ENCODE peak calls at places on chromosome 9, in six cellular contexts. One of them, this sample, is unnamed.

GRCh38 chr9:77569335-77569734 is 78.8 kb downstream of the GNA14 start:
- DNase-seq in H1: no peak
- DNase-seq in upper lobe of left lung: no peak
- DNase-seq in hepatocyte: no peak
- DNase-seq in neural progenitor cell: no peak
- DNase-seq in left ventricle myocardium inferior: no peak
- DNase-seq in this sample: no peak

GRCh38 chr9:110994771-110995241 is 43.5 kb downstream of the LPAR1 start:
- DNase-seq in H1: no peak
- DNase-seq in left ventricle myocardium inferior: no peak
- DNase-seq in hepatocyte: no peak
- DNase-seq in neural progenitor cell: no peak
- DNase-seq in upper lobe of left lung: no peak
- DNase-seq in this sample: no peak

GRCh38 chr9:112605518-112605917 is 112.4 kb downstream of the INIP start:
- DNase-seq in neural progenitor cell: no peak
- DNase-seq in hepatocyte: no peak
- DNase-seq in upper lobe of left lung: no peak
- DNase-seq in H1: no peak
- DNase-seq in left ventricle myocardium inferior: no peak
- DNase-seq in this sample: no peak

GRCh38 chr9:36632892-36633291 is 60.2 kb downstream of the MELK start:
- DNase-seq in upper lobe of left lung: no peak
- DNase-seq in H1: no peak
- DNase-seq in neural progenitor cell: peak; percentile 17
- DNase-seq in hepatocyte: peak; percentile 40
- DNase-seq in left ventricle myocardium inferior: no peak
- DNase-seq in this sample: no peak

GRCh38 chr9:137370865-137371520 is 52.0 kb downstream of the EXD3 start:
- DNase-seq in upper lobe of left lung: peak; percentile 13
- DNase-seq in hepatocyte: no peak
- DNase-seq in left ventricle myocardium inferior: no peak
- DNase-seq in neural progenitor cell: peak; percentile 98
- DNase-seq in H1: peak; percentile 56
- DNase-seq in this sample: peak; percentile 7

GRCh38 chr9:125747053-125747764 is at the start of gene PBX3:
- DNase-seq in left ventricle myocardium inferior: peak; percentile 62
- DNase-seq in hepatocyte: peak; percentile 80
- DNase-seq in neural progenitor cell: peak; percentile 86
- DNase-seq in H1: peak; percentile 66
- DNase-seq in upper lobe of left lung: peak; percentile 57
- DNase-seq in this sample: peak; percentile 75

GRCh38 chr9:137379761-137380161 is 43.2 kb downstream of the EXD3 start:
- DNase-seq in H1: no peak
- DNase-seq in hepatocyte: no peak
- DNase-seq in upper lobe of left lung: no peak
- DNase-seq in left ventricle myocardium inferior: no peak
- DNase-seq in neural progenitor cell: no peak
- DNase-seq in this sample: peak; percentile 9

GRCh38 chr9:106052735-106053134 is 358.4 kb downstream of the TMEM38B start:
- DNase-seq in upper lobe of left lung: no peak
- DNase-seq in left ventricle myocardium inferior: no peak
- DNase-seq in neural progenitor cell: no peak
- DNase-seq in H1: no peak
- DNase-seq in hepatocyte: no peak
- DNase-seq in this sample: no peak

GRCh38 chr9:126411948-126412284 is 85.3 kb downstream of the MVB12B start:
- DNase-seq in hepatocyte: no peak
- DNase-seq in neural progenitor cell: no peak
- DNase-seq in upper lobe of left lung: no peak
- DNase-seq in H1: no peak
- DNase-seq in left ventricle myocardium inferior: no peak
- DNase-seq in this sample: no peak

GRCh38 chr9:126614088-126614454 is 343 bp downstream of the LMX1B start:
- DNase-seq in left ventricle myocardium inferior: no peak
- DNase-seq in hepatocyte: no peak
- DNase-seq in neural progenitor cell: peak; percentile 81
- DNase-seq in H1: no peak
- DNase-seq in upper lobe of left lung: no peak
- DNase-seq in this sample: no peak

GRCh38 chr9:73050887-73051550 is 98.2 kb upstream of the ALDH1A1 start:
- DNase-seq in H1: no peak
- DNase-seq in neural progenitor cell: peak; percentile 58
- DNase-seq in left ventricle myocardium inferior: peak; percentile 16
- DNase-seq in hepatocyte: peak; percentile 31
- DNase-seq in upper lobe of left lung: no peak
- DNase-seq in this sample: no peak

GRCh38 chr9:74770508-74771261 is 117.0 kb downstream of the TRPM6 start:
- DNase-seq in H1: peak; percentile 91
- DNase-seq in neural progenitor cell: peak; percentile 49
- DNase-seq in left ventricle myocardium inferior: no peak
- DNase-seq in upper lobe of left lung: no peak
- DNase-seq in hepatocyte: peak; percentile 35
- DNase-seq in this sample: no peak

GRCh38 chr9:33287087-33287490 is 3.2 kb upstream of the NFX1 start:
- DNase-seq in neural progenitor cell: peak; percentile 65
- DNase-seq in upper lobe of left lung: peak; percentile 44
- DNase-seq in left ventricle myocardium inferior: no peak
- DNase-seq in hepatocyte: peak; percentile 81
- DNase-seq in H1: peak; percentile 43
- DNase-seq in this sample: no peak

GRCh38 chr9:37405764-37406380 is 16.6 kb upstream of the GRHPR start:
- DNase-seq in neural progenitor cell: no peak
- DNase-seq in upper lobe of left lung: no peak
- DNase-seq in left ventricle myocardium inferior: no peak
- DNase-seq in H1: no peak
- DNase-seq in hepatocyte: no peak
- DNase-seq in this sample: no peak

GRCh38 chr9:35313911-35314310 is 152.1 kb downstream of the UNC13B start:
- DNase-seq in upper lobe of left lung: no peak
- DNase-seq in left ventricle myocardium inferior: no peak
- DNase-seq in H1: no peak
- DNase-seq in neural progenitor cell: no peak
- DNase-seq in hepatocyte: no peak
- DNase-seq in this sample: no peak

GRCh38 chr9:19757745-19758144 is 31.1 kb downstream of the SLC24A2 start:
- DNase-seq in H1: no peak
- DNase-seq in upper lobe of left lung: no peak
- DNase-seq in left ventricle myocardium inferior: no peak
- DNase-seq in hepatocyte: no peak
- DNase-seq in neural progenitor cell: no peak
- DNase-seq in this sample: no peak

GRCh38 chr9:76441551-76442322 is 17.2 kb upstream of the GCNT1 start:
- DNase-seq in hepatocyte: no peak
- DNase-seq in left ventricle myocardium inferior: no peak
- DNase-seq in neural progenitor cell: no peak
- DNase-seq in H1: no peak
- DNase-seq in upper lobe of left lung: no peak
- DNase-seq in this sample: no peak

GRCh38 chr9:98306384-98307145 is 51.1 kb upstream of the TBC1D2 start:
- DNase-seq in H1: no peak
- DNase-seq in neural progenitor cell: no peak
- DNase-seq in left ventricle myocardium inferior: no peak
- DNase-seq in upper lobe of left lung: no peak
- DNase-seq in hepatocyte: no peak
- DNase-seq in this sample: no peak

GRCh38 chr9:137435381-137435891 is 5.7 kb downstream of the ENTPD8 start:
- DNase-seq in neural progenitor cell: no peak
- DNase-seq in H1: no peak
- DNase-seq in hepatocyte: no peak
- DNase-seq in upper lobe of left lung: no peak
- DNase-seq in left ventricle myocardium inferior: peak; percentile 7
- DNase-seq in this sample: peak; percentile 13

GRCh38 chr9:101440714-101441230 is 5.2 kb upstream of the ALDOB start:
- DNase-seq in H1: no peak
- DNase-seq in upper lobe of left lung: no peak
- DNase-seq in hepatocyte: peak; percentile 37
- DNase-seq in neural progenitor cell: no peak
- DNase-seq in left ventricle myocardium inferior: no peak
- DNase-seq in this sample: no peak

GRCh38 chr9:101445353-101446029 is 9.9 kb upstream of the ALDOB start:
- DNase-seq in neural progenitor cell: no peak
- DNase-seq in hepatocyte: peak; percentile 40
- DNase-seq in upper lobe of left lung: no peak
- DNase-seq in left ventricle myocardium inferior: no peak
- DNase-seq in H1: no peak
- DNase-seq in this sample: no peak

GRCh38 chr9:101443358-101443757 is 7.8 kb upstream of the ALDOB start:
- DNase-seq in upper lobe of left lung: no peak
- DNase-seq in hepatocyte: no peak
- DNase-seq in neural progenitor cell: no peak
- DNase-seq in left ventricle myocardium inferior: peak; percentile 71
- DNase-seq in H1: no peak
- DNase-seq in this sample: no peak

GRCh38 chr9:101438523-101438922 is 2.9 kb upstream of the ALDOB start:
- DNase-seq in H1: no peak
- DNase-seq in hepatocyte: no peak
- DNase-seq in left ventricle myocardium inferior: no peak
- DNase-seq in neural progenitor cell: no peak
- DNase-seq in upper lobe of left lung: no peak
- DNase-seq in this sample: no peak

DNA sequence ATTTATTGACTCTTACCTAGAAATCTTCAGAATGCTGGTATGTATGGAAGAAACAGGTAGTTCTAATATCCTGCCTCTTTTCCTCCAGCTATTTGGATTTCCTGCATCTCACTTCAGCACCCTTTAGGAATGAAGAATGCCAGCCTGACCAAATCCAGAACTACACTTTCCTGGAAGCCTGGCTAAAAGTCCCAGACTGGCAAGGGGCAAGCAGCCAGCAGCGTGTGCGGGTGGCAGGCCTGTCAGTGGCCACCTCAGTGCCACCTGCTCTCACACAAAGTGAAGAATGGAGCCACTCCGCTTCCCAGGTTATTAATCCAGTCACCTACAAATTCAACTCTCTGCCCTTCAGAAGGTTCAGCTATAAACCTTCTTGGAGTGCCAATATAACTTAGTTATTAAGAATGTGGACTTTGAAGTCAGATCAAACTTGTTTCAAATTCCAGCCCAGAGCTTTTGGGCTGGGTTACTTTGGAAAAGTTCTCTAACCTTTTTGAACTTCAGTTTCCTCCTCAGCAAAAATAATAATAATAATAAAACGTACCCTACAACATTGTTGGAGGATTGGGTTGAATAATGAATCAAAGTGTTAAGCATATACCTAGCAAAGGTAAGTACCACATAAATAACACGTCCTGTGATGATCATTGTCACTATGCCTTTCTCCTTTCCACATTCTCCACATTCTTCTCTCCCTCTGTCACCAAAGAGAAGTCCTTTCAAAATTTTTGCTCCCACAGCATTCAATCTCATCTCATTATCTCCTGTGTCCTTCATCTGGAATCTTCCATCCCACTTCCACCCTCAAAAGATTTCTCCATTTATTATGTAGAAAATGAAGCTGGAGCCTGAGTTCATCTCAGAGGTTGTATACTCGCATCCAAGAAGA is 6.9 kb upstream of the ALDOB start:
- DNase-seq in upper lobe of left lung: no peak
- DNase-seq in neural progenitor cell: no peak
- DNase-seq in left ventricle myocardium inferior: peak; percentile 56
- DNase-seq in H1: no peak
- DNase-seq in hepatocyte: no peak
- DNase-seq in this sample: no peak
- H3K4me1 ChIP-seq in upper lobe of left lung: no peaks in the 10 kb centered on the region
- H3K4me1 ChIP-seq in neural progenitor cell: no peaks in the 10 kb centered on the region
- H3K4me1 ChIP-seq in left ventricle myocardium inferior: peaks cover 45% of the 10 kb centered on the region
- H3K4me1 ChIP-seq in H1: no peaks in the 10 kb centered on the region
- H3K4me1 ChIP-seq in hepatocyte: peaks cover 17% of the 10 kb centered on the region
- H3K4me1 ChIP-seq in this sample: peaks cover 12% of the 10 kb centered on the region

GRCh38 chr9:130665431-130666392 is 1.3 kb downstream of the PRDM12 start:
- DNase-seq in upper lobe of left lung: no peak
- DNase-seq in H1: peak; percentile 71
- DNase-seq in neural progenitor cell: peak; percentile 92
- DNase-seq in hepatocyte: no peak
- DNase-seq in left ventricle myocardium inferior: no peak
- DNase-seq in this sample: no peak
- H3K4me3 ChIP-seq in upper lobe of left lung: no peak overlapping the region
- H3K4me3 ChIP-seq in H1: peak overlapping the region; percentile 58
- H3K4me3 ChIP-seq in neural progenitor cell: peak overlapping the region; percentile 40
- H3K4me3 ChIP-seq in hepatocyte: no peak overlapping the region
- H3K4me3 ChIP-seq in left ventricle myocardium inferior: peak overlapping the region; percentile 36
- H3K4me3 ChIP-seq in this sample: peak overlapping the region; percentile 18

GRCh38 chr9:89524888-89525385 is 27.0 kb upstream of the SEMA4D start:
- DNase-seq in hepatocyte: no peak
- DNase-seq in neural progenitor cell: peak; percentile 25
- DNase-seq in left ventricle myocardium inferior: no peak
- DNase-seq in upper lobe of left lung: no peak
- DNase-seq in H1: no peak
- DNase-seq in this sample: no peak

GRCh38 chr9:89522261-89522978 is 24.5 kb upstream of the SEMA4D start:
- DNase-seq in left ventricle myocardium inferior: no peak
- DNase-seq in H1: no peak
- DNase-seq in neural progenitor cell: no peak
- DNase-seq in upper lobe of left lung: peak; percentile 78
- DNase-seq in hepatocyte: no peak
- DNase-seq in this sample: no peak

GRCh38 chr9:89525673-89526374 is 27.9 kb upstream of the SEMA4D start:
- DNase-seq in hepatocyte: peak; percentile 17
- DNase-seq in upper lobe of left lung: no peak
- DNase-seq in H1: no peak
- DNase-seq in left ventricle myocardium inferior: no peak
- DNase-seq in neural progenitor cell: no peak
- DNase-seq in this sample: no peak

GRCh38 chr9:89523948-89524347 is 26.0 kb upstream of the SEMA4D start:
- DNase-seq in neural progenitor cell: no peak
- DNase-seq in left ventricle myocardium inferior: no peak
- DNase-seq in H1: no peak
- DNase-seq in upper lobe of left lung: no peak
- DNase-seq in hepatocyte: no peak
- DNase-seq in this sample: no peak

GRCh38 chr9:89522979-89523305 is 25.0 kb upstream of the SEMA4D start:
- DNase-seq in hepatocyte: no peak
- DNase-seq in upper lobe of left lung: no peak
- DNase-seq in H1: no peak
- DNase-seq in left ventricle myocardium inferior: no peak
- DNase-seq in neural progenitor cell: no peak
- DNase-seq in this sample: no peak
- H3K27ac ChIP-seq in hepatocyte: no peak overlapping the region
- H3K27ac ChIP-seq in upper lobe of left lung: no peak overlapping the region
- H3K27ac ChIP-seq in H1: no peak overlapping the region
- H3K27ac ChIP-seq in left ventricle myocardium inferior: no peak overlapping the region
- H3K27ac ChIP-seq in neural progenitor cell: no peak overlapping the region
- H3K27ac ChIP-seq in this sample: no peak overlapping the region

GRCh38 chr9:128689293-128689770 is 310 bp downstream of the SET start:
- DNase-seq in H1: no peak
- DNase-seq in upper lobe of left lung: peak; percentile 38
- DNase-seq in neural progenitor cell: no peak
- DNase-seq in hepatocyte: no peak
- DNase-seq in left ventricle myocardium inferior: peak; percentile 67
- DNase-seq in this sample: peak; percentile 70
- H3K4me1 ChIP-seq in H1: peaks cover 15% of the 10 kb centered on the region
- H3K4me1 ChIP-seq in upper lobe of left lung: peaks cover 48% of the 10 kb centered on the region
- H3K4me1 ChIP-seq in neural progenitor cell: peaks cover 47% of the 10 kb centered on the region
- H3K4me1 ChIP-seq in hepatocyte: peaks cover 43% of the 10 kb centered on the region
- H3K4me1 ChIP-seq in left ventricle myocardium inferior: peaks cover 40% of the 10 kb centered on the region
- H3K4me1 ChIP-seq in this sample: peaks cover 11% of the 10 kb centered on the region